ENCODE peak calls at places on chromosomes 2 and 18, in ten cellular contexts. One of them, this sample, is unnamed.

GRCh38 chr2:40034198-40034597 is 255.1 kb upstream of the THUMPD2 start:
- DNase-seq in Peyer's patch: no peak
- DNase-seq in esophagus squamous epithelium: no peak
- DNase-seq in left ventricle myocardium inferior: no peak
- DNase-seq in coronary artery: no peak
- DNase-seq in CD4-positive, alpha-beta T cell: no peak
- DNase-seq in IMR-90: peak; percentile 97
- DNase-seq in endothelial cell of umbilical vein: peak; percentile 12
- DNase-seq in upper lobe of right lung: no peak
- DNase-seq in testis: no peak
- DNase-seq in this sample: no peak

GRCh38 chr2:20745924-20746555 is 76.9 kb downstream of the LDAH start:
- DNase-seq in CD4-positive, alpha-beta T cell: no peak
- DNase-seq in Peyer's patch: no peak
- DNase-seq in coronary artery: no peak
- DNase-seq in testis: no peak
- DNase-seq in upper lobe of right lung: no peak
- DNase-seq in endothelial cell of umbilical vein: peak; percentile 74
- DNase-seq in left ventricle myocardium inferior: no peak
- DNase-seq in IMR-90: no peak
- DNase-seq in esophagus squamous epithelium: no peak
- DNase-seq in this sample: no peak

GRCh38 chr2:62800618-62801017 is 95.1 kb downstream of the EHBP1 start:
- DNase-seq in endothelial cell of umbilical vein: no peak
- DNase-seq in Peyer's patch: no peak
- DNase-seq in IMR-90: no peak
- DNase-seq in coronary artery: no peak
- DNase-seq in testis: no peak
- DNase-seq in upper lobe of right lung: no peak
- DNase-seq in CD4-positive, alpha-beta T cell: no peak
- DNase-seq in esophagus squamous epithelium: no peak
- DNase-seq in left ventricle myocardium inferior: no peak
- DNase-seq in this sample: no peak

GRCh38 chr2:174633621-174633927 is 36.0 kb upstream of the WIPF1 start:
- DNase-seq in IMR-90: no peak
- DNase-seq in testis: no peak
- DNase-seq in Peyer's patch: no peak
- DNase-seq in coronary artery: no peak
- DNase-seq in CD4-positive, alpha-beta T cell: no peak
- DNase-seq in endothelial cell of umbilical vein: peak; percentile 8
- DNase-seq in left ventricle myocardium inferior: no peak
- DNase-seq in upper lobe of right lung: no peak
- DNase-seq in esophagus squamous epithelium: no peak
- DNase-seq in this sample: no peak

GRCh38 chr2:39481611-39482010 is 44.5 kb upstream of the MAP4K3 start:
- DNase-seq in coronary artery: no peak
- DNase-seq in IMR-90: peak; percentile 72
- DNase-seq in esophagus squamous epithelium: no peak
- DNase-seq in testis: no peak
- DNase-seq in CD4-positive, alpha-beta T cell: no peak
- DNase-seq in left ventricle myocardium inferior: no peak
- DNase-seq in Peyer's patch: no peak
- DNase-seq in upper lobe of right lung: no peak
- DNase-seq in endothelial cell of umbilical vein: peak; percentile 78
- DNase-seq in this sample: no peak

GRCh38 chr2:182020319-182021055 is 34.8 kb downstream of the PPP1R1C start:
- DNase-seq in left ventricle myocardium inferior: no peak
- DNase-seq in endothelial cell of umbilical vein: peak; percentile 18
- DNase-seq in Peyer's patch: no peak
- DNase-seq in coronary artery: no peak
- DNase-seq in upper lobe of right lung: no peak
- DNase-seq in CD4-positive, alpha-beta T cell: no peak
- DNase-seq in IMR-90: peak; percentile 66
- DNase-seq in testis: no peak
- DNase-seq in esophagus squamous epithelium: no peak
- DNase-seq in this sample: no peak

GRCh38 chr2:194090251-194090905 is 1566.6 kb upstream of the SLC39A10 start:
- DNase-seq in left ventricle myocardium inferior: no peak
- DNase-seq in IMR-90: no peak
- DNase-seq in testis: peak; percentile 47
- DNase-seq in esophagus squamous epithelium: no peak
- DNase-seq in Peyer's patch: no peak
- DNase-seq in CD4-positive, alpha-beta T cell: no peak
- DNase-seq in coronary artery: no peak
- DNase-seq in upper lobe of right lung: peak; percentile 57
- DNase-seq in endothelial cell of umbilical vein: no peak
- DNase-seq in this sample: no peak

GRCh38 chr18:45197526-45197970 is 417.7 kb upstream of the SLC14A2 start:
- DNase-seq in endothelial cell of umbilical vein: no peak
- DNase-seq in CD4-positive, alpha-beta T cell: no peak
- DNase-seq in esophagus squamous epithelium: no peak
- DNase-seq in left ventricle myocardium inferior: no peak
- DNase-seq in IMR-90: peak; percentile 46
- DNase-seq in testis: no peak
- DNase-seq in Peyer's patch: no peak
- DNase-seq in coronary artery: no peak
- DNase-seq in upper lobe of right lung: no peak
- DNase-seq in this sample: no peak

GRCh38 chr18:21444465-21445023 is 156.0 kb downstream of the ESCO1 start:
- DNase-seq in left ventricle myocardium inferior: no peak
- DNase-seq in Peyer's patch: peak; percentile 64
- DNase-seq in CD4-positive, alpha-beta T cell: no peak
- DNase-seq in endothelial cell of umbilical vein: peak; percentile 48
- DNase-seq in esophagus squamous epithelium: no peak
- DNase-seq in IMR-90: peak; percentile 59
- DNase-seq in testis: peak; percentile 67
- DNase-seq in coronary artery: no peak
- DNase-seq in upper lobe of right lung: no peak
- DNase-seq in this sample: no peak

GRCh38 chr2:74653985-74654882 is at the start of gene SEMA4F:
- DNase-seq in Peyer's patch: peak; percentile 98
- DNase-seq in CD4-positive, alpha-beta T cell: peak; percentile 88
- DNase-seq in esophagus squamous epithelium: peak; percentile 86
- DNase-seq in coronary artery: peak; percentile 96
- DNase-seq in IMR-90: peak; percentile 89
- DNase-seq in left ventricle myocardium inferior: peak; percentile 97
- DNase-seq in endothelial cell of umbilical vein: peak; percentile 93
- DNase-seq in testis: peak; percentile 99
- DNase-seq in upper lobe of right lung: peak; percentile 98
- DNase-seq in this sample: peak; percentile 95

GRCh38 chr18:13218376-13219011 is at the start of gene LDLRAD4:
- DNase-seq in upper lobe of right lung: no peak
- DNase-seq in Peyer's patch: peak; percentile 68
- DNase-seq in left ventricle myocardium inferior: peak; percentile 65
- DNase-seq in endothelial cell of umbilical vein: peak; percentile 34
- DNase-seq in IMR-90: no peak
- DNase-seq in CD4-positive, alpha-beta T cell: peak; percentile 39
- DNase-seq in testis: peak; percentile 47
- DNase-seq in esophagus squamous epithelium: no peak
- DNase-seq in coronary artery: peak; percentile 86
- DNase-seq in this sample: peak; percentile 76

GRCh38 chr2:179141206-179141605 is 91.3 kb upstream of the CCDC141 start:
- DNase-seq in CD4-positive, alpha-beta T cell: no peak
- DNase-seq in coronary artery: no peak
- DNase-seq in endothelial cell of umbilical vein: no peak
- DNase-seq in testis: no peak
- DNase-seq in left ventricle myocardium inferior: no peak
- DNase-seq in IMR-90: no peak
- DNase-seq in esophagus squamous epithelium: no peak
- DNase-seq in Peyer's patch: no peak
- DNase-seq in upper lobe of right lung: no peak
- DNase-seq in this sample: no peak

GRCh38 chr2:105546623-105546964 is 147.7 kb upstream of the FHL2 start:
- DNase-seq in IMR-90: no peak
- DNase-seq in coronary artery: no peak
- DNase-seq in esophagus squamous epithelium: no peak
- DNase-seq in upper lobe of right lung: no peak
- DNase-seq in testis: no peak
- DNase-seq in CD4-positive, alpha-beta T cell: no peak
- DNase-seq in endothelial cell of umbilical vein: peak; percentile 23
- DNase-seq in left ventricle myocardium inferior: no peak
- DNase-seq in Peyer's patch: peak; percentile 26
- DNase-seq in this sample: no peak

DNA sequence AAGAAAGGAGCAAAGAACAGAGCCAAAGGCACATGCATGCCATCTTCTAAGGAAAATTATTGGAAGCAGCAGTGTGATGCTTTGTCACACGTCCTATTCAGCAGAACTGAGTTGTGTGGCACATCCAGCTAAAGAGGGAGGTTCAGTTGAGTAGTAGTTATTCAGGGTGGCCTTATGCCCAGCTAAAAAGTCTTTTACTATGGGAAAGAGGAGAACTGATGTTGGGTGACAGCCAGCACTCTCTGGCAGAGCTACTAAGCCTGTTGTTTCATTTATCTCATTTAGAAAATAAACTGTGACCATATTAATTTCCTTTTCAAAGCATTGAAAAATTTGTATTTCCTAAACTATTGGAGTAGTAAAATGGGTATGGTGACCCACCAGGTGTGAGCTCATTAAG is 18.5 kb downstream of the ITGA6 start:
- DNase-seq in coronary artery: no peak
- DNase-seq in Peyer's patch: no peak
- DNase-seq in esophagus squamous epithelium: no peak
- DNase-seq in IMR-90: peak; percentile 31
- DNase-seq in upper lobe of right lung: no peak
- DNase-seq in left ventricle myocardium inferior: no peak
- DNase-seq in CD4-positive, alpha-beta T cell: no peak
- DNase-seq in testis: peak; percentile 67
- DNase-seq in endothelial cell of umbilical vein: peak; percentile 29
- DNase-seq in this sample: no peak
- H3K27ac ChIP-seq in coronary artery: no peak overlapping the region
- H3K27ac ChIP-seq in Peyer's patch: no peak overlapping the region
- H3K27ac ChIP-seq in esophagus squamous epithelium: no peak overlapping the region
- H3K27ac ChIP-seq in IMR-90: no peak overlapping the region
- H3K27ac ChIP-seq in upper lobe of right lung: no peak overlapping the region
- H3K27ac ChIP-seq in left ventricle myocardium inferior: no peak overlapping the region
- H3K27ac ChIP-seq in CD4-positive, alpha-beta T cell: no peak overlapping the region
- H3K27ac ChIP-seq in testis: no peak overlapping the region
- H3K27ac ChIP-seq in endothelial cell of umbilical vein: no peak overlapping the region
- H3K27ac ChIP-seq in this sample: no peak overlapping the region

DNA sequence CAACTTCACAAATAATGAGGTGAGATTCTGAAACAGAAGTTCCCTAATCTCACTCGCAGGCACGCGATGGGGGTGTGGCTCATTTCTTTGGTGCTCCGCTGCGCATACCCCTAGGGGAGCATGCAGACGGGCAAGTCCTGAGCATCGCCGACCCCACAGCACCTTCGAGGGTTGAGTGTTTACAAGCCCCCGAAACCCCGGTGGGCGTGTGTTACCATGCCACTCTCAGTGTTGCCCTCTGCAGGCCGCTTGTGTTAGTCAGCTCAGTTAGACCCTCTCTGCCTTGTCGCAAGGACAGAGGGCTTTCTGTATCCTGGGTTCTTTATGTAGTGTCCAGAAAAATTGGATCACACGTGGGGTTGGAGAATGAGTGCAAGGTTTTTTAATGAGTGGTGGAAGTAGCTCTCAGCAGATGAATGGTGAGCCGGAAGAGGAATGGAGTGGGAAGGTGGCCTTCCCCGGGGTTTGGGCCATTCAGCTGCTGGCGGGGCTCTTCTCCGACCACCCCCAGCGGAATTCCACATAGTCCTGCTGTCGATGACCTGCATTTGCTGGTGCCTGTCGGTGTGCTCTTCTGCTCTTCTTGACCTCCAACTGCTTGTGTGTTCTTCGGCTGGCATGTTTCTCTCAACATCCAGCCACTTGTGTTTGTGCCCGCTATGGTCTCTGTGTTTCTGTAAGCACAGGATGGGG is 191.3 kb downstream of the RPRM start:
- DNase-seq in upper lobe of right lung: no peak
- DNase-seq in CD4-positive, alpha-beta T cell: no peak
- DNase-seq in Peyer's patch: no peak
- DNase-seq in IMR-90: no peak
- DNase-seq in esophagus squamous epithelium: no peak
- DNase-seq in testis: peak; percentile 46
- DNase-seq in coronary artery: no peak
- DNase-seq in left ventricle myocardium inferior: no peak
- DNase-seq in endothelial cell of umbilical vein: no peak
- DNase-seq in this sample: no peak
- TF ChIP-seq CTCF in upper lobe of right lung: peak; percentile 7
- TF ChIP-seq CTCF in CD4-positive, alpha-beta T cell: no peak
- TF ChIP-seq CTCF in Peyer's patch: no peak
- TF ChIP-seq CTCF in IMR-90: no peak
- TF ChIP-seq CTCF in esophagus squamous epithelium: no peak
- TF ChIP-seq CTCF in testis: no peak
- TF ChIP-seq CTCF in coronary artery: no peak
- TF ChIP-seq CTCF in left ventricle myocardium inferior: no peak
- TF ChIP-seq CTCF in endothelial cell of umbilical vein: no peak
- TF ChIP-seq CTCF in this sample: peak; percentile 15

GRCh38 chr2:9715238-9715637 is 84.4 kb upstream of the YWHAQ start:
- DNase-seq in coronary artery: no peak
- DNase-seq in testis: no peak
- DNase-seq in CD4-positive, alpha-beta T cell: no peak
- DNase-seq in left ventricle myocardium inferior: no peak
- DNase-seq in endothelial cell of umbilical vein: peak; percentile 32
- DNase-seq in Peyer's patch: no peak
- DNase-seq in esophagus squamous epithelium: no peak
- DNase-seq in upper lobe of right lung: no peak
- DNase-seq in IMR-90: no peak
- DNase-seq in this sample: no peak
- H3K27ac ChIP-seq in coronary artery: no peak overlapping the region
- H3K27ac ChIP-seq in testis: no peak overlapping the region
- H3K27ac ChIP-seq in CD4-positive, alpha-beta T cell: no peak overlapping the region
- H3K27ac ChIP-seq in left ventricle myocardium inferior: no peak overlapping the region
- H3K27ac ChIP-seq in endothelial cell of umbilical vein: no peak overlapping the region
- H3K27ac ChIP-seq in Peyer's patch: no peak overlapping the region
- H3K27ac ChIP-seq in esophagus squamous epithelium: no peak overlapping the region
- H3K27ac ChIP-seq in upper lobe of right lung: peak overlapping the region; percentile 42
- H3K27ac ChIP-seq in IMR-90: no peak overlapping the region
- H3K27ac ChIP-seq in this sample: no peak overlapping the region

GRCh38 chr2:97792416-97792815 is 79.0 kb downstream of the ZAP70 start:
- DNase-seq in IMR-90: no peak
- DNase-seq in CD4-positive, alpha-beta T cell: no peak
- DNase-seq in coronary artery: no peak
- DNase-seq in endothelial cell of umbilical vein: no peak
- DNase-seq in esophagus squamous epithelium: no peak
- DNase-seq in left ventricle myocardium inferior: no peak
- DNase-seq in upper lobe of right lung: no peak
- DNase-seq in Peyer's patch: no peak
- DNase-seq in testis: no peak
- DNase-seq in this sample: no peak

GRCh38 chr2:97796465-97797126 is 83.2 kb downstream of the ZAP70 start:
- DNase-seq in left ventricle myocardium inferior: no peak
- DNase-seq in endothelial cell of umbilical vein: no peak
- DNase-seq in CD4-positive, alpha-beta T cell: no peak
- DNase-seq in coronary artery: no peak
- DNase-seq in testis: no peak
- DNase-seq in Peyer's patch: no peak
- DNase-seq in IMR-90: no peak
- DNase-seq in upper lobe of right lung: no peak
- DNase-seq in esophagus squamous epithelium: no peak
- DNase-seq in this sample: no peak

DNA sequence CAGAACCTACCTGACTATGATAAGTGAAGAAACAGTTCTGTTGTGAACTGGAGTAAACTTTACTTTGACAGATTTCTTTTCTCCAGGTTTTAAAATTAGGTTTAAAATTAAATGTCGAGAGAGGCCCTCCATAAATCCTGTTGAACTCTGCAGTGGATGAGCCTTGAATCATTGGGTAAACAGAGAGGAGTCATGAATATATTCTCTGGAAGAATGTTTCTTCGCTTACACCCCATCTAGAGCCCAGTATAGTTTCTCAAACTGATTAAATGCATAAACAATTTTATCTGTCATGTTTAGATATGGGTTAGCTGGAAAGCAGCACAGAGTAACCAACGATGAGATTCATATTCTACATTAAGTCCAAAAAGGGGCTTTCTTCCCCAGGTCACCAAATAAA is 84.0 kb downstream of the ZAP70 start:
- DNase-seq in CD4-positive, alpha-beta T cell: no peak
- DNase-seq in testis: no peak
- DNase-seq in upper lobe of right lung: no peak
- DNase-seq in IMR-90: peak; percentile 30
- DNase-seq in coronary artery: no peak
- DNase-seq in endothelial cell of umbilical vein: no peak
- DNase-seq in left ventricle myocardium inferior: no peak
- DNase-seq in esophagus squamous epithelium: no peak
- DNase-seq in Peyer's patch: no peak
- DNase-seq in this sample: no peak
- TF ChIP-seq CTCF in CD4-positive, alpha-beta T cell: no peak
- TF ChIP-seq CTCF in testis: no peak
- TF ChIP-seq CTCF in upper lobe of right lung: no peak
- TF ChIP-seq CTCF in IMR-90: no peak
- TF ChIP-seq CTCF in coronary artery: no peak
- TF ChIP-seq CTCF in endothelial cell of umbilical vein: no peak
- TF ChIP-seq CTCF in left ventricle myocardium inferior: no peak
- TF ChIP-seq CTCF in esophagus squamous epithelium: no peak
- TF ChIP-seq CTCF in Peyer's patch: no peak
- TF ChIP-seq CTCF in this sample: no peak